ENCODE peak calls at places on chromosomes 11 and 22, in five cellular contexts. H is body of pancreas, I is right lobe of liver, B is transverse colon, T is IMR-90. U is an unnamed sample. For H3K4me1, the result is how much of the 10 kb centered on the place peaks cover.

GRCh38 chr11:125313271-125314222 is 149.0 kb downstream of the PKNOX2 start:
- DNase-seq in H (no peak), I (no peak), B (no peak), T (peak), U (no peak)

GRCh38 chr22:24133187-24133965 is 47.9 kb upstream of the SUSD2 start:
- DNase-seq in H (no peak), I (no peak), B (no peak), T (peak), U (no peak)

GRCh38 chr11:77473001-77473800 is 693 bp downstream of the PAK1 start:
- DNase-seq in H (peak), I (peak), B (peak), T (no peak), U (peak)

GRCh38 chr22:42366815-42367581 is 65.2 kb downstream of the NFAM1 start:
- DNase-seq in H (peak), I (no peak), B (peak), T (no peak), U (peak)

GRCh38 chr11:34162856-34163255 is 57.4 kb downstream of the NAT10 start:
- DNase-seq in H (no peak), I (no peak), B (no peak), T (no peak), U (no peak)

GRCh38 chr11:88569342-88569741 is 231.8 kb upstream of the CTSC start:
- DNase-seq in H (no peak), I (no peak), B (no peak), T (peak), U (no peak)

GRCh38 chr11:25225078-25225477 is 728.2 kb downstream of the LUZP2 start:
- DNase-seq in H (no peak), I (no peak), B (no peak), T (no peak), U (no peak)

GRCh38 chr11:33259869-33260268 is 2.7 kb downstream of the HIPK3 start:
- DNase-seq in H (no peak), I (no peak), B (no peak), T (peak), U (no peak)

GRCh38 chr22:29186302-29186701 is 19.4 kb upstream of the EMID1 start:
- DNase-seq in H (no peak), I (no peak), B (no peak), T (no peak), U (no peak)

GRCh38 chr22:35183917-35184316 is 73.4 kb upstream of the HMGXB4 start:
- DNase-seq in H (no peak), I (no peak), B (no peak), T (no peak), U (no peak)

GRCh38 chr11:26467506-26467905 is 104.6 kb downstream of the MUC15 start:
- DNase-seq in H (no peak), I (no peak), B (no peak), T (no peak), U (no peak)

GRCh38 chr22:30717331-30717921 is 22.8 kb downstream of the OSBP2 start:
- DNase-seq in H (no peak), I (no peak), B (no peak), T (peak), U (no peak)

GRCh38 chr11:17721242-17721999 is 2.0 kb downstream of the MYOD1 start:
- DNase-seq in H (no peak), I (no peak), B (no peak), T (no peak), U (no peak)

GRCh38 chr11:94544832-94545640 is 1.3 kb downstream of the FUT4 start:
- DNase-seq in H (peak), I (peak), B (peak), T (no peak), U (peak)

GRCh38 chr22:43208703-43209522 is 22.0 kb upstream of the TTLL12 start:
- DNase-seq in H (no peak), I (no peak), B (no peak), T (no peak), U (no peak)

GRCh38 chr11:121351089-121351488 is 58.5 kb downstream of the SC5D start:
- DNase-seq in H (no peak), I (no peak), B (no peak), T (no peak), U (no peak)

GRCh38 chr11:69427337-69427736 is 54.1 kb upstream of the LINC01488 start:
- DNase-seq in H (no peak), I (peak), B (no peak), T (no peak), U (no peak)

GRCh38 chr11:69325446-69325845 is 31.5 kb downstream of the MYEOV start:
- DNase-seq in H (no peak), I (no peak), B (no peak), T (no peak), U (no peak)

GRCh38 chr11:119693253-119693815 is 35.7 kb downstream of the NECTIN1 start:
- DNase-seq in H (no peak), I (no peak), B (no peak), T (no peak), U (no peak)

GRCh38 chr11:119692547-119692834 is 36.5 kb downstream of the NECTIN1 start:
- DNase-seq in H (no peak), I (no peak), B (no peak), T (no peak), U (no peak)

GRCh38 chr11:119696378-119697157 is 32.4 kb downstream of the NECTIN1 start:
- DNase-seq in H (no peak), I (no peak), B (peak), T (no peak), U (peak)

GRCh38 chr11:119691701-119692546 is 37.1 kb downstream of the NECTIN1 start:
- DNase-seq in H (no peak), I (no peak), B (no peak), T (no peak), U (peak)

DNA sequence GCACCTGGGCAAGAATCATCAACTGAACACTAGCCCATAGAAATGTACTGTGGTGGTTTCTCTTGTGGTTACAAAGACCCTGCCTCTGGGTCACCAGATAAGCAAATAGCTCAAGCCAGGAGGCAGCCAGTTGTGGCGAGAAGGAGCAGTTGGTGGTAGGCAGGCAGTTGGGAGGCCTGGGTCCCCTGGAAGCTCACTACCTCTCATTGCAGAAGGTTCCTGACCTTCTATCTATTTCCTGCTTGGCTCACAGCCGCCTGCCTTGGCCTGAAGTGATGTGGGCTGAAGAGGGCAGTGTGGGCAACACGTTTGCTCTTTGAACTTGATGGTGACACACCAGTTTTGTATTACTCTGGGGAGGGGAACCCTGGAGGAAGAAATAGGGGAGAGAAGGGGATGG is 34.7 kb downstream of the NECTIN1 start:
- DNase-seq in H (peak), I (peak), B (peak), T (no peak), U (no peak)
- H3K4me1 ChIP-seq in H (under half), I (under half), B (under half), T (under half), U (under half)

GRCh38 chr11:29452131-29452530 is 564.7 kb downstream of the KCNA4 start:
- DNase-seq in H (no peak), I (no peak), B (no peak), T (peak), U (no peak)
- TF ChIP-seq POLR2A in H (no peak), I (no peak), B (no peak), T (no peak), U (no peak)

GRCh38 chr11:71251761-71252433 is 480 bp downstream of the SHANK2 start:
- DNase-seq in H (peak), I (peak), B (peak), T (no peak), U (peak)

GRCh38 chr11:71249301-71249700 is 3.1 kb downstream of the SHANK2 start:
- DNase-seq in H (no peak), I (no peak), B (no peak), T (no peak), U (no peak)

GRCh38 chr11:71252434-71252781 is at the start of gene SHANK2:
- DNase-seq in H (peak), I (peak), B (peak), T (no peak), U (peak)

GRCh38 chr11:71251159-71251721 is 1.1 kb downstream of the SHANK2 start:
- DNase-seq in H (peak), I (no peak), B (peak), T (no peak), U (peak)

DNA sequence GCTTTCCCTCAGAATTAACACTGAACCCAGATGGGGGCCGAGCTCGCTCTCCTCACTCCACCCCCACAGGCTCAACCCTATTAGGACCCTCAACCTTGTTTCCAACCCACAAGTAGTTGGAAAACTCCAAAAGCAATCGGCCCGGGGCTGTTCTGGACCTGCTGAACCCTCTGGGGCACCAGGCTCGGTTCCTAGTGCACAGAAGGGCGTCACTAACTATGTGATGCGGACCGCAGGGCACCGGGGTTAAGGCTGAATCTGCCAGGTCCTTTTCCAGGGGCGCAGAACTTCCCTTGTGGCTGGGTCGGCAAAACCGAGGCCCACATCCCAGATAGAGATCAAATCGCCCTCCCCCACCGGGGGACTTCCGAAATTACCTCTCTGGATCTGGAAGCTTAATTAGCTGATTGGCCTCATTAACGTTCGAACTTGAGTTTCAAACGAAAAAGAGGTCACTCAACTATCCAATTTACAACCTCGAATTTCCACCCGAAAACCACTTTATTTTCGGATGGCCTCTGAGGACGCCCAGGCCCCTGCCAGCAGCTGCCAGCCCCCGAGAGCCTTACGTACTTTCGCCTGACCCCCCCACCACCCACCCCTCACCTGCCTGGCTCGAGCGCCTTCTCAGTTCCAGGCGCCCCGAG is 1.7 kb downstream of the SHANK2 start:
- DNase-seq in H (no peak), I (no peak), B (peak), T (no peak), U (no peak)
- H3K4me3 ChIP-seq in H (no peak), I (peak), B (peak), T (peak), U (peak)

GRCh38 chr11:113481672-113482071 is 6.5 kb upstream of the DRD2 start:
- DNase-seq in H (no peak), I (no peak), B (no peak), T (no peak), U (no peak)
- H3K4me1 ChIP-seq in H (under half), I (under half), B (under half), T (under half), U (under half)

U was measured in prostate gland.